ENCODE peak calls at places on chromosome 20, in six cellular contexts. One of them, this sample, is unnamed.

GRCh38 chr20:2470051-2470431 is 548 bp downstream of the SNRPB start:
- DNase-seq in CD8-positive, alpha-beta T cell: peak; percentile 72
- DNase-seq in endothelial cell of umbilical vein: peak; percentile 60
- DNase-seq in WTC11: no peak
- DNase-seq in DMS79 treated with DMSO at 0.1 percent for 48 hours: peak; percentile 30
- DNase-seq in RKO: peak; percentile 74
- DNase-seq in this sample: peak; percentile 68

GRCh38 chr20:42191140-42191860 is 573.1 kb upstream of the CHD6 start:
- DNase-seq in WTC11: peak; percentile 23
- DNase-seq in DMS79 treated with DMSO at 0.1 percent for 48 hours: no peak
- DNase-seq in CD8-positive, alpha-beta T cell: no peak
- DNase-seq in RKO: peak; percentile 11
- DNase-seq in endothelial cell of umbilical vein: no peak
- DNase-seq in this sample: peak; percentile 33

GRCh38 chr20:145877-146276 is 3.5 kb downstream of the DEFB126 start:
- DNase-seq in DMS79 treated with DMSO at 0.1 percent for 48 hours: no peak
- DNase-seq in RKO: no peak
- DNase-seq in endothelial cell of umbilical vein: no peak
- DNase-seq in WTC11: no peak
- DNase-seq in CD8-positive, alpha-beta T cell: no peak
- DNase-seq in this sample: no peak

GRCh38 chr20:45433316-45433715 is 17.4 kb downstream of the PIGT start:
- DNase-seq in DMS79 treated with DMSO at 0.1 percent for 48 hours: no peak
- DNase-seq in endothelial cell of umbilical vein: no peak
- DNase-seq in CD8-positive, alpha-beta T cell: no peak
- DNase-seq in RKO: no peak
- DNase-seq in WTC11: no peak
- DNase-seq in this sample: no peak

GRCh38 chr20:50230184-50230583 is 39.6 kb downstream of the CEBPB start:
- DNase-seq in CD8-positive, alpha-beta T cell: no peak
- DNase-seq in WTC11: no peak
- DNase-seq in DMS79 treated with DMSO at 0.1 percent for 48 hours: no peak
- DNase-seq in RKO: no peak
- DNase-seq in endothelial cell of umbilical vein: no peak
- DNase-seq in this sample: no peak

GRCh38 chr20:21129861-21130260 is 4.0 kb downstream of the KIZ start:
- DNase-seq in endothelial cell of umbilical vein: no peak
- DNase-seq in WTC11: no peak
- DNase-seq in DMS79 treated with DMSO at 0.1 percent for 48 hours: no peak
- DNase-seq in CD8-positive, alpha-beta T cell: no peak
- DNase-seq in RKO: no peak
- DNase-seq in this sample: no peak

GRCh38 chr20:23305098-23305497 is 45.5 kb upstream of the NXT1 start:
- DNase-seq in DMS79 treated with DMSO at 0.1 percent for 48 hours: no peak
- DNase-seq in WTC11: no peak
- DNase-seq in CD8-positive, alpha-beta T cell: no peak
- DNase-seq in RKO: no peak
- DNase-seq in endothelial cell of umbilical vein: no peak
- DNase-seq in this sample: no peak

GRCh38 chr20:58512808-58513552 is 2.2 kb downstream of the APCDD1L start:
- DNase-seq in DMS79 treated with DMSO at 0.1 percent for 48 hours: no peak
- DNase-seq in endothelial cell of umbilical vein: no peak
- DNase-seq in RKO: no peak
- DNase-seq in CD8-positive, alpha-beta T cell: no peak
- DNase-seq in WTC11: no peak
- DNase-seq in this sample: no peak

GRCh38 chr20:49675368-49676151 is 38.1 kb downstream of the B4GALT5 start:
- DNase-seq in endothelial cell of umbilical vein: no peak
- DNase-seq in DMS79 treated with DMSO at 0.1 percent for 48 hours: no peak
- DNase-seq in CD8-positive, alpha-beta T cell: no peak
- DNase-seq in RKO: no peak
- DNase-seq in WTC11: no peak
- DNase-seq in this sample: no peak